ENCODE peak calls at places on chromosome 19, in ten cellular contexts. One of them, this sample, is unnamed.

GRCh38 chr19:51810228-51810627 is 15.3 kb downstream of the FPR3 start:
- DNase-seq in fibroblast of the aortic adventitia: peak
- DNase-seq in left cardiac atrium: peak
- DNase-seq in activated T-helper 1 cell treated with anti-CD3 and anti-CD28 coated beads, Interleukin-12 subunit alpha, Interleukin-12 subunit beta, Interleukin-2, Interleukin-4 antibody, amounts not matched to agents 30 ng/mL and 10 ng/mL and 1 ng/mL, durations not matched to agents 14 hours and 24 hours and 36 hours: no peak
- DNase-seq in stomach: no peak
- DNase-seq in NB4: peak
- DNase-seq in activated T-cell treated with anti-CD3 and anti-CD28 coated beads, Interleukin-2, amount 50 U/mL, for 72 hours: no peak
- DNase-seq in Peyer's patch: no peak
- DNase-seq in tibial artery: no peak
- DNase-seq in kidney: no peak
- DNase-seq in this sample: peak

GRCh38 chr19:12655546-12655945 is 11.0 kb downstream of the MAN2B1 start:
- DNase-seq in Peyer's patch: no peak
- DNase-seq in stomach: no peak
- DNase-seq in left cardiac atrium: no peak
- DNase-seq in fibroblast of the aortic adventitia: no peak
- DNase-seq in kidney: no peak
- DNase-seq in NB4: no peak
- DNase-seq in activated T-helper 1 cell treated with anti-CD3 and anti-CD28 coated beads, Interleukin-12 subunit alpha, Interleukin-12 subunit beta, Interleukin-2, Interleukin-4 antibody, amounts not matched to agents 30 ng/mL and 10 ng/mL and 1 ng/mL, durations not matched to agents 14 hours and 24 hours and 36 hours: no peak
- DNase-seq in tibial artery: no peak
- DNase-seq in activated T-cell treated with anti-CD3 and anti-CD28 coated beads, Interleukin-2, amount 50 U/mL, for 72 hours: no peak
- DNase-seq in this sample: no peak

GRCh38 chr19:14089662-14090508 is 666 bp downstream of the SAMD1 start:
- DNase-seq in kidney: peak
- DNase-seq in stomach: peak
- DNase-seq in fibroblast of the aortic adventitia: peak
- DNase-seq in activated T-cell treated with anti-CD3 and anti-CD28 coated beads, Interleukin-2, amount 50 U/mL, for 72 hours: peak
- DNase-seq in Peyer's patch: peak
- DNase-seq in activated T-helper 1 cell treated with anti-CD3 and anti-CD28 coated beads, Interleukin-12 subunit alpha, Interleukin-12 subunit beta, Interleukin-2, Interleukin-4 antibody, amounts not matched to agents 30 ng/mL and 10 ng/mL and 1 ng/mL, durations not matched to agents 14 hours and 24 hours and 36 hours: peak
- DNase-seq in left cardiac atrium: peak
- DNase-seq in tibial artery: peak
- DNase-seq in NB4: peak
- DNase-seq in this sample: peak

GRCh38 chr19:18321729-18322091 is 1.2 kb downstream of the LSM4 start:
- DNase-seq in tibial artery: no peak
- DNase-seq in NB4: peak
- DNase-seq in stomach: no peak
- DNase-seq in activated T-helper 1 cell treated with anti-CD3 and anti-CD28 coated beads, Interleukin-12 subunit alpha, Interleukin-12 subunit beta, Interleukin-2, Interleukin-4 antibody, amounts not matched to agents 30 ng/mL and 10 ng/mL and 1 ng/mL, durations not matched to agents 14 hours and 24 hours and 36 hours: no peak
- DNase-seq in kidney: no peak
- DNase-seq in fibroblast of the aortic adventitia: peak
- DNase-seq in activated T-cell treated with anti-CD3 and anti-CD28 coated beads, Interleukin-2, amount 50 U/mL, for 72 hours: peak
- DNase-seq in Peyer's patch: no peak
- DNase-seq in left cardiac atrium: no peak
- DNase-seq in this sample: no peak

GRCh38 chr19:45100797-45101196 is 7.8 kb downstream of the PPP1R37 start:
- DNase-seq in activated T-helper 1 cell treated with anti-CD3 and anti-CD28 coated beads, Interleukin-12 subunit alpha, Interleukin-12 subunit beta, Interleukin-2, Interleukin-4 antibody, amounts not matched to agents 30 ng/mL and 10 ng/mL and 1 ng/mL, durations not matched to agents 14 hours and 24 hours and 36 hours: no peak
- DNase-seq in Peyer's patch: peak
- DNase-seq in left cardiac atrium: no peak
- DNase-seq in activated T-cell treated with anti-CD3 and anti-CD28 coated beads, Interleukin-2, amount 50 U/mL, for 72 hours: no peak
- DNase-seq in stomach: no peak
- DNase-seq in NB4: no peak
- DNase-seq in fibroblast of the aortic adventitia: no peak
- DNase-seq in tibial artery: no peak
- DNase-seq in kidney: no peak
- DNase-seq in this sample: no peak

GRCh38 chr19:36225219-36225892 is 10.4 kb downstream of the ZNF146 start:
- DNase-seq in activated T-helper 1 cell treated with anti-CD3 and anti-CD28 coated beads, Interleukin-12 subunit alpha, Interleukin-12 subunit beta, Interleukin-2, Interleukin-4 antibody, amounts not matched to agents 30 ng/mL and 10 ng/mL and 1 ng/mL, durations not matched to agents 14 hours and 24 hours and 36 hours: no peak
- DNase-seq in NB4: no peak
- DNase-seq in Peyer's patch: no peak
- DNase-seq in activated T-cell treated with anti-CD3 and anti-CD28 coated beads, Interleukin-2, amount 50 U/mL, for 72 hours: no peak
- DNase-seq in fibroblast of the aortic adventitia: peak
- DNase-seq in kidney: no peak
- DNase-seq in tibial artery: no peak
- DNase-seq in stomach: no peak
- DNase-seq in left cardiac atrium: no peak
- DNase-seq in this sample: no peak

GRCh38 chr19:58097349-58097748 is 682 bp downstream of the ZSCAN18 start:
- DNase-seq in NB4: no peak
- DNase-seq in Peyer's patch: no peak
- DNase-seq in kidney: peak
- DNase-seq in stomach: no peak
- DNase-seq in activated T-cell treated with anti-CD3 and anti-CD28 coated beads, Interleukin-2, amount 50 U/mL, for 72 hours: no peak
- DNase-seq in tibial artery: no peak
- DNase-seq in fibroblast of the aortic adventitia: no peak
- DNase-seq in activated T-helper 1 cell treated with anti-CD3 and anti-CD28 coated beads, Interleukin-12 subunit alpha, Interleukin-12 subunit beta, Interleukin-2, Interleukin-4 antibody, amounts not matched to agents 30 ng/mL and 10 ng/mL and 1 ng/mL, durations not matched to agents 14 hours and 24 hours and 36 hours: no peak
- DNase-seq in left cardiac atrium: no peak
- DNase-seq in this sample: no peak

GRCh38 chr19:18939922-18940775 is 868 bp downstream of the HOMER3 start:
- DNase-seq in activated T-cell treated with anti-CD3 and anti-CD28 coated beads, Interleukin-2, amount 50 U/mL, for 72 hours: peak
- DNase-seq in fibroblast of the aortic adventitia: peak
- DNase-seq in tibial artery: peak
- DNase-seq in stomach: peak
- DNase-seq in left cardiac atrium: peak
- DNase-seq in Peyer's patch: peak
- DNase-seq in kidney: peak
- DNase-seq in activated T-helper 1 cell treated with anti-CD3 and anti-CD28 coated beads, Interleukin-12 subunit alpha, Interleukin-12 subunit beta, Interleukin-2, Interleukin-4 antibody, amounts not matched to agents 30 ng/mL and 10 ng/mL and 1 ng/mL, durations not matched to agents 14 hours and 24 hours and 36 hours: no peak
- DNase-seq in NB4: peak
- DNase-seq in this sample: no peak

GRCh38 chr19:53092723-53093122 is 10.5 kb downstream of the ZNF160 start:
- DNase-seq in fibroblast of the aortic adventitia: no peak
- DNase-seq in NB4: no peak
- DNase-seq in stomach: no peak
- DNase-seq in left cardiac atrium: no peak
- DNase-seq in tibial artery: no peak
- DNase-seq in activated T-cell treated with anti-CD3 and anti-CD28 coated beads, Interleukin-2, amount 50 U/mL, for 72 hours: no peak
- DNase-seq in Peyer's patch: no peak
- DNase-seq in kidney: no peak
- DNase-seq in activated T-helper 1 cell treated with anti-CD3 and anti-CD28 coated beads, Interleukin-12 subunit alpha, Interleukin-12 subunit beta, Interleukin-2, Interleukin-4 antibody, amounts not matched to agents 30 ng/mL and 10 ng/mL and 1 ng/mL, durations not matched to agents 14 hours and 24 hours and 36 hours: no peak
- DNase-seq in this sample: no peak

GRCh38 chr19:13794388-13794751 is 873 bp upstream of the ZSWIM4 start:
- DNase-seq in NB4: no peak
- DNase-seq in kidney: peak
- DNase-seq in activated T-cell treated with anti-CD3 and anti-CD28 coated beads, Interleukin-2, amount 50 U/mL, for 72 hours: no peak
- DNase-seq in left cardiac atrium: peak
- DNase-seq in stomach: peak
- DNase-seq in Peyer's patch: peak
- DNase-seq in fibroblast of the aortic adventitia: peak
- DNase-seq in activated T-helper 1 cell treated with anti-CD3 and anti-CD28 coated beads, Interleukin-12 subunit alpha, Interleukin-12 subunit beta, Interleukin-2, Interleukin-4 antibody, amounts not matched to agents 30 ng/mL and 10 ng/mL and 1 ng/mL, durations not matched to agents 14 hours and 24 hours and 36 hours: no peak
- DNase-seq in tibial artery: peak
- DNase-seq in this sample: no peak

GRCh38 chr19:11138659-11139526 is 16.7 kb downstream of the SPC24 start:
- DNase-seq in fibroblast of the aortic adventitia: peak
- DNase-seq in kidney: peak
- DNase-seq in NB4: peak
- DNase-seq in stomach: peak
- DNase-seq in left cardiac atrium: peak
- DNase-seq in activated T-helper 1 cell treated with anti-CD3 and anti-CD28 coated beads, Interleukin-12 subunit alpha, Interleukin-12 subunit beta, Interleukin-2, Interleukin-4 antibody, amounts not matched to agents 30 ng/mL and 10 ng/mL and 1 ng/mL, durations not matched to agents 14 hours and 24 hours and 36 hours: no peak
- DNase-seq in Peyer's patch: peak
- DNase-seq in tibial artery: peak
- DNase-seq in activated T-cell treated with anti-CD3 and anti-CD28 coated beads, Interleukin-2, amount 50 U/mL, for 72 hours: no peak
- DNase-seq in this sample: no peak

GRCh38 chr19:38277969-38278680 is 13.8 kb downstream of the SPINT2 start:
- DNase-seq in activated T-cell treated with anti-CD3 and anti-CD28 coated beads, Interleukin-2, amount 50 U/mL, for 72 hours: no peak
- DNase-seq in kidney: peak
- DNase-seq in NB4: no peak
- DNase-seq in fibroblast of the aortic adventitia: peak
- DNase-seq in activated T-helper 1 cell treated with anti-CD3 and anti-CD28 coated beads, Interleukin-12 subunit alpha, Interleukin-12 subunit beta, Interleukin-2, Interleukin-4 antibody, amounts not matched to agents 30 ng/mL and 10 ng/mL and 1 ng/mL, durations not matched to agents 14 hours and 24 hours and 36 hours: no peak
- DNase-seq in tibial artery: peak
- DNase-seq in Peyer's patch: no peak
- DNase-seq in stomach: peak
- DNase-seq in left cardiac atrium: peak
- DNase-seq in this sample: no peak

GRCh38 chr19:45156751-45157150 is 4.0 kb downstream of the NKPD1 start:
- DNase-seq in stomach: peak
- DNase-seq in NB4: no peak
- DNase-seq in activated T-helper 1 cell treated with anti-CD3 and anti-CD28 coated beads, Interleukin-12 subunit alpha, Interleukin-12 subunit beta, Interleukin-2, Interleukin-4 antibody, amounts not matched to agents 30 ng/mL and 10 ng/mL and 1 ng/mL, durations not matched to agents 14 hours and 24 hours and 36 hours: no peak
- DNase-seq in kidney: no peak
- DNase-seq in tibial artery: no peak
- DNase-seq in left cardiac atrium: no peak
- DNase-seq in activated T-cell treated with anti-CD3 and anti-CD28 coated beads, Interleukin-2, amount 50 U/mL, for 72 hours: no peak
- DNase-seq in Peyer's patch: no peak
- DNase-seq in fibroblast of the aortic adventitia: no peak
- DNase-seq in this sample: no peak

GRCh38 chr19:17226002-17226933 is at the start of gene OCEL1:
- DNase-seq in tibial artery: peak
- DNase-seq in NB4: peak
- DNase-seq in activated T-cell treated with anti-CD3 and anti-CD28 coated beads, Interleukin-2, amount 50 U/mL, for 72 hours: peak
- DNase-seq in stomach: peak
- DNase-seq in activated T-helper 1 cell treated with anti-CD3 and anti-CD28 coated beads, Interleukin-12 subunit alpha, Interleukin-12 subunit beta, Interleukin-2, Interleukin-4 antibody, amounts not matched to agents 30 ng/mL and 10 ng/mL and 1 ng/mL, durations not matched to agents 14 hours and 24 hours and 36 hours: peak
- DNase-seq in kidney: peak
- DNase-seq in left cardiac atrium: peak
- DNase-seq in fibroblast of the aortic adventitia: peak
- DNase-seq in Peyer's patch: peak
- DNase-seq in this sample: peak

GRCh38 chr19:5154799-5155426 is 185.7 kb downstream of the PTPRS start:
- DNase-seq in kidney: no peak
- DNase-seq in left cardiac atrium: no peak
- DNase-seq in stomach: no peak
- DNase-seq in Peyer's patch: no peak
- DNase-seq in activated T-helper 1 cell treated with anti-CD3 and anti-CD28 coated beads, Interleukin-12 subunit alpha, Interleukin-12 subunit beta, Interleukin-2, Interleukin-4 antibody, amounts not matched to agents 30 ng/mL and 10 ng/mL and 1 ng/mL, durations not matched to agents 14 hours and 24 hours and 36 hours: no peak
- DNase-seq in tibial artery: no peak
- DNase-seq in fibroblast of the aortic adventitia: no peak
- DNase-seq in NB4: no peak
- DNase-seq in activated T-cell treated with anti-CD3 and anti-CD28 coated beads, Interleukin-2, amount 50 U/mL, for 72 hours: no peak
- DNase-seq in this sample: no peak

GRCh38 chr19:8335343-8336071 is 7.6 kb downstream of the KANK3 start:
- DNase-seq in activated T-helper 1 cell treated with anti-CD3 and anti-CD28 coated beads, Interleukin-12 subunit alpha, Interleukin-12 subunit beta, Interleukin-2, Interleukin-4 antibody, amounts not matched to agents 30 ng/mL and 10 ng/mL and 1 ng/mL, durations not matched to agents 14 hours and 24 hours and 36 hours: no peak
- DNase-seq in Peyer's patch: peak
- DNase-seq in fibroblast of the aortic adventitia: no peak
- DNase-seq in kidney: no peak
- DNase-seq in activated T-cell treated with anti-CD3 and anti-CD28 coated beads, Interleukin-2, amount 50 U/mL, for 72 hours: peak
- DNase-seq in tibial artery: no peak
- DNase-seq in NB4: no peak
- DNase-seq in left cardiac atrium: no peak
- DNase-seq in stomach: no peak
- DNase-seq in this sample: peak

GRCh38 chr19:38650911-38651584 is 3.6 kb downstream of the ACTN4 start:
- DNase-seq in stomach: no peak
- DNase-seq in Peyer's patch: no peak
- DNase-seq in activated T-helper 1 cell treated with anti-CD3 and anti-CD28 coated beads, Interleukin-12 subunit alpha, Interleukin-12 subunit beta, Interleukin-2, Interleukin-4 antibody, amounts not matched to agents 30 ng/mL and 10 ng/mL and 1 ng/mL, durations not matched to agents 14 hours and 24 hours and 36 hours: no peak
- DNase-seq in activated T-cell treated with anti-CD3 and anti-CD28 coated beads, Interleukin-2, amount 50 U/mL, for 72 hours: no peak
- DNase-seq in fibroblast of the aortic adventitia: peak
- DNase-seq in left cardiac atrium: no peak
- DNase-seq in NB4: peak
- DNase-seq in tibial artery: peak
- DNase-seq in kidney: no peak
- DNase-seq in this sample: no peak

GRCh38 chr19:1599460-1599846 is 5.8 kb downstream of the UQCR11 start:
- DNase-seq in stomach: no peak
- DNase-seq in tibial artery: no peak
- DNase-seq in fibroblast of the aortic adventitia: no peak
- DNase-seq in NB4: no peak
- DNase-seq in activated T-helper 1 cell treated with anti-CD3 and anti-CD28 coated beads, Interleukin-12 subunit alpha, Interleukin-12 subunit beta, Interleukin-2, Interleukin-4 antibody, amounts not matched to agents 30 ng/mL and 10 ng/mL and 1 ng/mL, durations not matched to agents 14 hours and 24 hours and 36 hours: no peak
- DNase-seq in activated T-cell treated with anti-CD3 and anti-CD28 coated beads, Interleukin-2, amount 50 U/mL, for 72 hours: no peak
- DNase-seq in left cardiac atrium: no peak
- DNase-seq in kidney: peak
- DNase-seq in Peyer's patch: no peak
- DNase-seq in this sample: no peak

GRCh38 chr19:28633223-28634030 is 579.5 kb downstream of the UQCRFS1 start:
- DNase-seq in activated T-cell treated with anti-CD3 and anti-CD28 coated beads, Interleukin-2, amount 50 U/mL, for 72 hours: peak
- DNase-seq in fibroblast of the aortic adventitia: peak
- DNase-seq in NB4: peak
- DNase-seq in kidney: no peak
- DNase-seq in left cardiac atrium: no peak
- DNase-seq in tibial artery: no peak
- DNase-seq in activated T-helper 1 cell treated with anti-CD3 and anti-CD28 coated beads, Interleukin-12 subunit alpha, Interleukin-12 subunit beta, Interleukin-2, Interleukin-4 antibody, amounts not matched to agents 30 ng/mL and 10 ng/mL and 1 ng/mL, durations not matched to agents 14 hours and 24 hours and 36 hours: peak
- DNase-seq in Peyer's patch: no peak
- DNase-seq in stomach: no peak
- DNase-seq in this sample: peak

GRCh38 chr19:47315125-47315821 is 5.6 kb downstream of the C5AR1 start:
- DNase-seq in activated T-cell treated with anti-CD3 and anti-CD28 coated beads, Interleukin-2, amount 50 U/mL, for 72 hours: peak
- DNase-seq in Peyer's patch: no peak
- DNase-seq in fibroblast of the aortic adventitia: peak
- DNase-seq in tibial artery: peak
- DNase-seq in stomach: peak
- DNase-seq in NB4: peak
- DNase-seq in left cardiac atrium: peak
- DNase-seq in kidney: no peak
- DNase-seq in activated T-helper 1 cell treated with anti-CD3 and anti-CD28 coated beads, Interleukin-12 subunit alpha, Interleukin-12 subunit beta, Interleukin-2, Interleukin-4 antibody, amounts not matched to agents 30 ng/mL and 10 ng/mL and 1 ng/mL, durations not matched to agents 14 hours and 24 hours and 36 hours: no peak
- DNase-seq in this sample: peak

GRCh38 chr19:48351341-48351752 is 12.4 kb downstream of the TMEM143 start:
- DNase-seq in stomach: peak
- DNase-seq in activated T-helper 1 cell treated with anti-CD3 and anti-CD28 coated beads, Interleukin-12 subunit alpha, Interleukin-12 subunit beta, Interleukin-2, Interleukin-4 antibody, amounts not matched to agents 30 ng/mL and 10 ng/mL and 1 ng/mL, durations not matched to agents 14 hours and 24 hours and 36 hours: peak
- DNase-seq in kidney: peak
- DNase-seq in left cardiac atrium: peak
- DNase-seq in fibroblast of the aortic adventitia: peak
- DNase-seq in NB4: peak
- DNase-seq in tibial artery: peak
- DNase-seq in Peyer's patch: peak
- DNase-seq in activated T-cell treated with anti-CD3 and anti-CD28 coated beads, Interleukin-2, amount 50 U/mL, for 72 hours: peak
- DNase-seq in this sample: peak

GRCh38 chr19:18291019-18291524 is 9.7 kb upstream of the JUND start:
- DNase-seq in tibial artery: no peak
- DNase-seq in activated T-cell treated with anti-CD3 and anti-CD28 coated beads, Interleukin-2, amount 50 U/mL, for 72 hours: no peak
- DNase-seq in NB4: no peak
- DNase-seq in Peyer's patch: no peak
- DNase-seq in fibroblast of the aortic adventitia: peak
- DNase-seq in stomach: no peak
- DNase-seq in activated T-helper 1 cell treated with anti-CD3 and anti-CD28 coated beads, Interleukin-12 subunit alpha, Interleukin-12 subunit beta, Interleukin-2, Interleukin-4 antibody, amounts not matched to agents 30 ng/mL and 10 ng/mL and 1 ng/mL, durations not matched to agents 14 hours and 24 hours and 36 hours: no peak
- DNase-seq in left cardiac atrium: peak
- DNase-seq in kidney: no peak
- DNase-seq in this sample: no peak

GRCh38 chr19:1944916-1945561 is 4.1 kb downstream of the CSNK1G2 start:
- DNase-seq in activated T-cell treated with anti-CD3 and anti-CD28 coated beads, Interleukin-2, amount 50 U/mL, for 72 hours: no peak
- DNase-seq in fibroblast of the aortic adventitia: no peak
- DNase-seq in Peyer's patch: no peak
- DNase-seq in activated T-helper 1 cell treated with anti-CD3 and anti-CD28 coated beads, Interleukin-12 subunit alpha, Interleukin-12 subunit beta, Interleukin-2, Interleukin-4 antibody, amounts not matched to agents 30 ng/mL and 10 ng/mL and 1 ng/mL, durations not matched to agents 14 hours and 24 hours and 36 hours: no peak
- DNase-seq in NB4: no peak
- DNase-seq in left cardiac atrium: no peak
- DNase-seq in kidney: peak
- DNase-seq in stomach: no peak
- DNase-seq in tibial artery: no peak
- DNase-seq in this sample: no peak

GRCh38 chr19:51368366-51369282 is at the start of gene CLDND2:
- DNase-seq in tibial artery: no peak
- DNase-seq in fibroblast of the aortic adventitia: no peak
- DNase-seq in activated T-cell treated with anti-CD3 and anti-CD28 coated beads, Interleukin-2, amount 50 U/mL, for 72 hours: peak
- DNase-seq in Peyer's patch: no peak
- DNase-seq in NB4: peak
- DNase-seq in stomach: no peak
- DNase-seq in activated T-helper 1 cell treated with anti-CD3 and anti-CD28 coated beads, Interleukin-12 subunit alpha, Interleukin-12 subunit beta, Interleukin-2, Interleukin-4 antibody, amounts not matched to agents 30 ng/mL and 10 ng/mL and 1 ng/mL, durations not matched to agents 14 hours and 24 hours and 36 hours: no peak
- DNase-seq in left cardiac atrium: no peak
- DNase-seq in kidney: no peak
- DNase-seq in this sample: peak

GRCh38 chr19:56603829-56604228 is 8.7 kb downstream of the ZNF71 start:
- DNase-seq in NB4: no peak
- DNase-seq in left cardiac atrium: no peak
- DNase-seq in Peyer's patch: no peak
- DNase-seq in fibroblast of the aortic adventitia: no peak
- DNase-seq in tibial artery: no peak
- DNase-seq in activated T-cell treated with anti-CD3 and anti-CD28 coated beads, Interleukin-2, amount 50 U/mL, for 72 hours: no peak
- DNase-seq in kidney: no peak
- DNase-seq in activated T-helper 1 cell treated with anti-CD3 and anti-CD28 coated beads, Interleukin-12 subunit alpha, Interleukin-12 subunit beta, Interleukin-2, Interleukin-4 antibody, amounts not matched to agents 30 ng/mL and 10 ng/mL and 1 ng/mL, durations not matched to agents 14 hours and 24 hours and 36 hours: no peak
- DNase-seq in stomach: no peak
- DNase-seq in this sample: no peak